ENCODE peak calls at places on chromosomes 3 and 15, in five cellular contexts. D is cardiac muscle cell, M is COR-L47, L is NCI-H524, P is body of pancreas. F is an unnamed sample.

GRCh38 chr3:5006755-5007202 is 27.5 kb downstream of the BHLHE40 start:
- DNase-seq in P (no peak), M (no peak), L (peak), D (no peak), F (no peak)

GRCh38 chr3:187567026-187567425 is 103.2 kb downstream of the SST start:
- DNase-seq in P (no peak), M (no peak), L (no peak), D (no peak), F (no peak)

GRCh38 chr3:98855811-98856400 is 45.6 kb downstream of the DCBLD2 start:
- DNase-seq in L (no peak), P (no peak), M (no peak), D (no peak), F (no peak)

GRCh38 chr3:28598165-28598564 is 249.5 kb upstream of the AZI2 start:
- DNase-seq in D (no peak), P (no peak), M (no peak), L (no peak), F (no peak)

GRCh38 chr3:159929181-159929893 is 59.3 kb upstream of the IL12A start:
- DNase-seq in P (no peak), M (peak), D (no peak), L (no peak), F (no peak)

GRCh38 chr15:85582076-85582718 is 201.8 kb downstream of the AKAP13 start:
- DNase-seq in M (no peak), P (peak), L (peak), D (no peak), F (no peak)

GRCh38 chr15:31396881-31397560 is 70.4 kb downstream of the KLF13 start:
- DNase-seq in D (peak), L (peak), P (peak), M (peak), F (peak)

GRCh38 chr3:152968388-152969024 is 133.6 kb downstream of the P2RY1 start:
- DNase-seq in L (no peak), D (no peak), M (no peak), P (no peak), F (no peak)

GRCh38 chr15:99371180-99372103 is 120.2 kb downstream of the LRRC28 start:
- DNase-seq in D (no peak), M (no peak), L (no peak), P (no peak), F (no peak)

GRCh38 chr3:112858410-112859069 is 11.9 kb upstream of the CD200R1L start:
- DNase-seq in P (no peak), D (no peak), M (no peak), L (peak), F (no peak)

GRCh38 chr3:43907508-43907858 is 216.7 kb downstream of the ABHD5 start:
- DNase-seq in M (no peak), L (no peak), P (no peak), D (no peak), F (no peak)

GRCh38 chr3:108322352-108322751 is 26.0 kb downstream of the HHLA2 start:
- DNase-seq in M (no peak), L (no peak), P (no peak), D (no peak), F (no peak)

GRCh38 chr3:13932578-13933295 is 52.9 kb upstream of the WNT7A start:
- DNase-seq in M (no peak), P (no peak), L (no peak), D (no peak), F (no peak)

GRCh38 chr15:89817701-89818280 is 3.1 kb upstream of the ANPEP start:
- DNase-seq in M (no peak), L (no peak), D (no peak), P (no peak), F (no peak)

GRCh38 chr3:11559816-11560633 is 83.7 kb downstream of the VGLL4 start:
- DNase-seq in P (no peak), L (no peak), M (no peak), D (no peak), F (no peak)

GRCh38 chr3:133887951-133888703 is 7.6 kb downstream of the RAB6B start:
- DNase-seq in P (no peak), L (no peak), M (no peak), D (no peak), F (no peak)

GRCh38 chr3:107068980-107069379 is 308.3 kb upstream of the CCDC54 start:
- DNase-seq in L (no peak), M (no peak), D (no peak), P (no peak), F (no peak)

GRCh38 chr3:124463234-124463633 is 267.0 kb upstream of the UMPS start:
- DNase-seq in M (no peak), P (no peak), D (no peak), L (no peak), F (no peak)

GRCh38 chr15:27167738-27168137 is 196.8 kb downstream of the GABRG3 start:
- DNase-seq in P (no peak), L (no peak), M (no peak), D (no peak), F (no peak)

GRCh38 chr15:68374346-68374745 is 57.6 kb downstream of the ITGA11 start:
- DNase-seq in P (no peak), M (no peak), L (no peak), D (no peak), F (no peak)

GRCh38 chr3:140035856-140036255 is 100.9 kb downstream of the CLSTN2 start:
- DNase-seq in D (no peak), P (no peak), M (peak), L (peak), F (no peak)

GRCh38 chr3:33092496-33093254 is 4.3 kb downstream of the GLB1 start:
- DNase-seq in D (no peak), P (no peak), M (no peak), L (no peak), F (no peak)

GRCh38 chr15:36256258-36256825 is 323.1 kb upstream of the CDIN1 start:
- DNase-seq in P (no peak), L (no peak), D (peak), M (no peak), F (no peak)

GRCh38 chr15:62940755-62941361 is 101.7 kb upstream of the TPM1 start:
- DNase-seq in P (peak), M (no peak), D (no peak), L (peak), F (no peak)

GRCh38 chr3:24945575-24945974 is 450.9 kb upstream of the THRB start:
- DNase-seq in P (no peak), D (no peak), L (no peak), M (no peak), F (no peak)